ENCODE peak calls at places on chromosomes 4 and X, in six cellular contexts. One of them, this sample, is unnamed.
A peak's percentile ranks its signal among the peaks of the same experiment; 100 is the strongest.

GRCh38 chr4:118950929-118951570 is 62.4 kb downstream of the SYNPO2 start:
- DNase-seq in Peyer's patch: no peak
- DNase-seq in fibroblast of lung: no peak
- DNase-seq in foreskin fibroblast: no peak
- DNase-seq in activated B cell treated with CpG ODN at 0.5 μM for 24 hours: no peak
- DNase-seq in cardiac muscle cell: no peak
- DNase-seq in this sample: no peak

GRCh38 chr4:142551513-142552280 is 294.4 kb downstream of the INPP4B start:
- DNase-seq in Peyer's patch: no peak
- DNase-seq in fibroblast of lung: no peak
- DNase-seq in foreskin fibroblast: no peak
- DNase-seq in activated B cell treated with CpG ODN at 0.5 μM for 24 hours: no peak
- DNase-seq in cardiac muscle cell: no peak
- DNase-seq in this sample: no peak

GRCh38 chr4:125522588-125522987 is 207.8 kb downstream of the FAT4 start:
- DNase-seq in Peyer's patch: no peak
- DNase-seq in fibroblast of lung: no peak
- DNase-seq in foreskin fibroblast: no peak
- DNase-seq in activated B cell treated with CpG ODN at 0.5 μM for 24 hours: no peak
- DNase-seq in cardiac muscle cell: no peak
- DNase-seq in this sample: no peak

GRCh38 chr4:87251104-87251503 is 30.7 kb upstream of the KLHL8 start:
- DNase-seq in Peyer's patch: no peak
- DNase-seq in fibroblast of lung: no peak
- DNase-seq in foreskin fibroblast: no peak
- DNase-seq in activated B cell treated with CpG ODN at 0.5 μM for 24 hours: no peak
- DNase-seq in cardiac muscle cell: no peak
- DNase-seq in this sample: no peak

GRCh38 chr4:177519481-177520270 is 77.4 kb upstream of the AGA start:
- DNase-seq in Peyer's patch: no peak
- DNase-seq in fibroblast of lung: no peak
- DNase-seq in foreskin fibroblast: no peak
- DNase-seq in activated B cell treated with CpG ODN at 0.5 μM for 24 hours: no peak
- DNase-seq in cardiac muscle cell: no peak
- DNase-seq in this sample: no peak

GRCh38 chr4:163493643-163494359 is 689 bp upstream of the TMA16 start:
- DNase-seq in Peyer's patch: no peak
- DNase-seq in fibroblast of lung: no peak
- DNase-seq in foreskin fibroblast: no peak
- DNase-seq in activated B cell treated with CpG ODN at 0.5 μM for 24 hours: peak; percentile 30
- DNase-seq in cardiac muscle cell: no peak
- DNase-seq in this sample: no peak

GRCh38 chrX:51867626-51868025 is 25.8 kb upstream of the MAGED1 start:
- DNase-seq in Peyer's patch: no peak
- DNase-seq in fibroblast of lung: no peak
- DNase-seq in foreskin fibroblast: no peak
- DNase-seq in activated B cell treated with CpG ODN at 0.5 μM for 24 hours: no peak
- DNase-seq in cardiac muscle cell: no peak
- DNase-seq in this sample: no peak

GRCh38 chrX:49133759-49134158 is 10.2 kb upstream of the GPKOW start:
- DNase-seq in Peyer's patch: no peak
- DNase-seq in fibroblast of lung: no peak
- DNase-seq in foreskin fibroblast: no peak
- DNase-seq in activated B cell treated with CpG ODN at 0.5 μM for 24 hours: no peak
- DNase-seq in cardiac muscle cell: no peak
- DNase-seq in this sample: no peak

GRCh38 chr4:88244821-88245579 is 39.4 kb downstream of the PPM1K start:
- DNase-seq in Peyer's patch: no peak
- DNase-seq in fibroblast of lung: no peak
- DNase-seq in foreskin fibroblast: no peak
- DNase-seq in activated B cell treated with CpG ODN at 0.5 μM for 24 hours: no peak
- DNase-seq in cardiac muscle cell: no peak
- DNase-seq in this sample: no peak

GRCh38 chrX:121093011-121093410 is 45.6 kb downstream of the GLUD2 start:
- DNase-seq in Peyer's patch: no peak
- DNase-seq in fibroblast of lung: no peak
- DNase-seq in foreskin fibroblast: no peak
- DNase-seq in activated B cell treated with CpG ODN at 0.5 μM for 24 hours: no peak
- DNase-seq in cardiac muscle cell: no peak
- DNase-seq in this sample: no peak

GRCh38 chr4:55258152-55258863 is 87.7 kb upstream of the SRD5A3 start:
- DNase-seq in Peyer's patch: no peak
- DNase-seq in fibroblast of lung: no peak
- DNase-seq in foreskin fibroblast: no peak
- DNase-seq in activated B cell treated with CpG ODN at 0.5 μM for 24 hours: no peak
- DNase-seq in cardiac muscle cell: no peak
- DNase-seq in this sample: no peak

GRCh38 chr4:106522839-106523238 is 154.3 kb upstream of the GIMD1 start:
- DNase-seq in Peyer's patch: no peak
- DNase-seq in fibroblast of lung: no peak
- DNase-seq in foreskin fibroblast: no peak
- DNase-seq in activated B cell treated with CpG ODN at 0.5 μM for 24 hours: no peak
- DNase-seq in cardiac muscle cell: no peak
- DNase-seq in this sample: no peak

GRCh38 chrX:68991691-68992345 is 163.0 kb downstream of the EFNB1 start:
- DNase-seq in Peyer's patch: no peak
- DNase-seq in fibroblast of lung: no peak
- DNase-seq in foreskin fibroblast: no peak
- DNase-seq in activated B cell treated with CpG ODN at 0.5 μM for 24 hours: no peak
- DNase-seq in cardiac muscle cell: no peak
- DNase-seq in this sample: no peak

GRCh38 chrX:68990948-68991347 is 162.1 kb downstream of the EFNB1 start:
- DNase-seq in Peyer's patch: no peak
- DNase-seq in fibroblast of lung: no peak
- DNase-seq in foreskin fibroblast: no peak
- DNase-seq in activated B cell treated with CpG ODN at 0.5 μM for 24 hours: no peak
- DNase-seq in cardiac muscle cell: no peak
- DNase-seq in this sample: no peak

GRCh38 chrX:68989456-68989855 is 160.6 kb downstream of the EFNB1 start:
- DNase-seq in Peyer's patch: no peak
- DNase-seq in fibroblast of lung: no peak
- DNase-seq in foreskin fibroblast: no peak
- DNase-seq in activated B cell treated with CpG ODN at 0.5 μM for 24 hours: no peak
- DNase-seq in cardiac muscle cell: peak; percentile 1
- DNase-seq in this sample: no peak

GRCh38 chrX:68988865-68989264 is 160.0 kb downstream of the EFNB1 start:
- DNase-seq in Peyer's patch: no peak
- DNase-seq in fibroblast of lung: no peak
- DNase-seq in foreskin fibroblast: no peak
- DNase-seq in activated B cell treated with CpG ODN at 0.5 μM for 24 hours: no peak
- DNase-seq in cardiac muscle cell: no peak
- DNase-seq in this sample: no peak

GRCh38 chrX:68989865-68990606 is 161.2 kb downstream of the EFNB1 start:
- DNase-seq in Peyer's patch: no peak
- DNase-seq in fibroblast of lung: peak; percentile 90
- DNase-seq in foreskin fibroblast: peak; percentile 24
- DNase-seq in activated B cell treated with CpG ODN at 0.5 μM for 24 hours: no peak
- DNase-seq in cardiac muscle cell: peak; percentile 81
- DNase-seq in this sample: no peak
- TF ChIP-seq CTCF in Peyer's patch: no peak
- TF ChIP-seq CTCF in fibroblast of lung: no peak
- TF ChIP-seq CTCF in foreskin fibroblast: no peak
- TF ChIP-seq CTCF in activated B cell treated with CpG ODN at 0.5 μM for 24 hours: no peak
- TF ChIP-seq CTCF in cardiac muscle cell: no peak
- TF ChIP-seq CTCF in this sample: no peak

GRCh38 chrX:133868250-133868649 is 117.1 kb downstream of the GPC3 start:
- DNase-seq in Peyer's patch: no peak
- DNase-seq in fibroblast of lung: no peak
- DNase-seq in foreskin fibroblast: no peak
- DNase-seq in activated B cell treated with CpG ODN at 0.5 μM for 24 hours: no peak
- DNase-seq in cardiac muscle cell: no peak
- DNase-seq in this sample: no peak
- TF ChIP-seq CTCF in Peyer's patch: no peak
- TF ChIP-seq CTCF in fibroblast of lung: no peak
- TF ChIP-seq CTCF in foreskin fibroblast: no peak
- TF ChIP-seq CTCF in activated B cell treated with CpG ODN at 0.5 μM for 24 hours: no peak
- TF ChIP-seq CTCF in cardiac muscle cell: no peak
- TF ChIP-seq CTCF in this sample: no peak

GRCh38 chr4:175951794-175952193 is 113.8 kb upstream of the WDR17 start:
- DNase-seq in Peyer's patch: no peak
- DNase-seq in fibroblast of lung: no peak
- DNase-seq in foreskin fibroblast: no peak
- DNase-seq in activated B cell treated with CpG ODN at 0.5 μM for 24 hours: no peak
- DNase-seq in cardiac muscle cell: no peak
- DNase-seq in this sample: no peak

GRCh38 chr4:175954685-175955084 is 111.0 kb upstream of the WDR17 start:
- DNase-seq in Peyer's patch: no peak
- DNase-seq in fibroblast of lung: no peak
- DNase-seq in foreskin fibroblast: no peak
- DNase-seq in activated B cell treated with CpG ODN at 0.5 μM for 24 hours: no peak
- DNase-seq in cardiac muscle cell: no peak
- DNase-seq in this sample: no peak

GRCh38 chr4:175953960-175954521 is 111.6 kb upstream of the WDR17 start:
- DNase-seq in Peyer's patch: no peak
- DNase-seq in fibroblast of lung: no peak
- DNase-seq in foreskin fibroblast: no peak
- DNase-seq in activated B cell treated with CpG ODN at 0.5 μM for 24 hours: no peak
- DNase-seq in cardiac muscle cell: no peak
- DNase-seq in this sample: no peak
- TF ChIP-seq CTCF in Peyer's patch: no peak
- TF ChIP-seq CTCF in fibroblast of lung: no peak
- TF ChIP-seq CTCF in foreskin fibroblast: no peak
- TF ChIP-seq CTCF in activated B cell treated with CpG ODN at 0.5 μM for 24 hours: no peak
- TF ChIP-seq CTCF in cardiac muscle cell: no peak
- TF ChIP-seq CTCF in this sample: peak; percentile 13

DNA sequence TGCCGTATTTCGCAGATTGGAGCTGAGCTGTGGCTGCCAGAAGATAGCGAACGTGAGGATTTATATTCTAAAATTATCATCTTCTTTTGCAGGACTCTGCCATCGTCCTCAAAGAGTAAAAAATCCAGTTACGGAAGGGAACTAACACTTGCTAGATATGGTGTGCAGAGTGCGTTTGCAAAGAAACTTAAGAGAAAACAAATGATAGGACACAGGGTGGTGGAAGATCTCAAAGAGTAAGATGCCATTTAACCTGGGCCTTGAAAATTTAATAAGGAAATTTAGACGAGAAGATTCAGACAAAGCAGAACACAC is 566 bp downstream of the LARP7 start:
- DNase-seq in Peyer's patch: no peak
- DNase-seq in fibroblast of lung: no peak
- DNase-seq in foreskin fibroblast: no peak
- DNase-seq in activated B cell treated with CpG ODN at 0.5 μM for 24 hours: no peak
- DNase-seq in cardiac muscle cell: no peak
- DNase-seq in this sample: no peak
- TF ChIP-seq CTCF in Peyer's patch: no peak
- TF ChIP-seq CTCF in fibroblast of lung: no peak
- TF ChIP-seq CTCF in foreskin fibroblast: no peak
- TF ChIP-seq CTCF in activated B cell treated with CpG ODN at 0.5 μM for 24 hours: no peak
- TF ChIP-seq CTCF in cardiac muscle cell: no peak
- TF ChIP-seq CTCF in this sample: peak; percentile 28